ENCODE peak calls at places on chromosomes 7 and 10, in four cellular contexts. One of them, this sample, is unnamed.

GRCh38 chr10:75717126-75717916 is 285.9 kb downstream of the LRMDA start:
- DNase-seq in NCI-H1930: no peak
- DNase-seq in hippocampal formation: no peak
- DNase-seq in ureter: no peak
- DNase-seq in this sample: no peak

GRCh38 chr10:14184841-14185500 is 145.8 kb downstream of the FRMD4A start:
- DNase-seq in NCI-H1930: peak; percentile 14
- DNase-seq in hippocampal formation: no peak
- DNase-seq in ureter: peak; percentile 53
- DNase-seq in this sample: no peak

GRCh38 chr10:124640056-124640455 is 104.1 kb downstream of the FAM53B start:
- DNase-seq in NCI-H1930: no peak
- DNase-seq in hippocampal formation: no peak
- DNase-seq in ureter: no peak
- DNase-seq in this sample: no peak

GRCh38 chr10:131847241-131847783 is 53.5 kb upstream of the PPP2R2D start:
- DNase-seq in NCI-H1930: no peak
- DNase-seq in hippocampal formation: no peak
- DNase-seq in ureter: peak; percentile 39
- DNase-seq in this sample: no peak

GRCh38 chr7:16561943-16562342 is 35.3 kb downstream of the LRRC72 start:
- DNase-seq in NCI-H1930: no peak
- DNase-seq in hippocampal formation: no peak
- DNase-seq in ureter: no peak
- DNase-seq in this sample: no peak

GRCh38 chr10:59281861-59282260 is 80.5 kb downstream of the FAM13C start:
- DNase-seq in NCI-H1930: no peak
- DNase-seq in hippocampal formation: peak; percentile 68
- DNase-seq in ureter: no peak
- DNase-seq in this sample: no peak

GRCh38 chr10:4802711-4803487 is 23.1 kb upstream of the AKR1E2 start:
- DNase-seq in NCI-H1930: no peak
- DNase-seq in hippocampal formation: no peak
- DNase-seq in ureter: no peak
- DNase-seq in this sample: no peak

GRCh38 chr7:105376901-105377533 is 11.7 kb downstream of the SRPK2 start:
- DNase-seq in NCI-H1930: no peak
- DNase-seq in hippocampal formation: no peak
- DNase-seq in ureter: no peak
- DNase-seq in this sample: no peak

GRCh38 chr10:127402596-127403409 is 146.3 kb upstream of the NPS start:
- DNase-seq in NCI-H1930: no peak
- DNase-seq in hippocampal formation: no peak
- DNase-seq in ureter: no peak
- DNase-seq in this sample: no peak

GRCh38 chr10:17023386-17024298 is 106.0 kb downstream of the CUBN start:
- DNase-seq in NCI-H1930: no peak
- DNase-seq in hippocampal formation: no peak
- DNase-seq in ureter: peak; percentile 57
- DNase-seq in this sample: no peak

GRCh38 chr7:67817481-67817880 is 820.8 kb downstream of the TYW1 start:
- DNase-seq in NCI-H1930: no peak
- DNase-seq in hippocampal formation: no peak
- DNase-seq in ureter: no peak
- DNase-seq in this sample: no peak

GRCh38 chr10:107653832-107654287 is 489.4 kb upstream of the SORCS1 start:
- DNase-seq in NCI-H1930: no peak
- DNase-seq in hippocampal formation: peak; percentile 16
- DNase-seq in ureter: no peak
- DNase-seq in this sample: no peak

GRCh38 chr10:102713483-102713813 is 749 bp downstream of the ARL3 start:
- DNase-seq in NCI-H1930: no peak
- DNase-seq in hippocampal formation: no peak
- DNase-seq in ureter: no peak
- DNase-seq in this sample: no peak

GRCh38 chr10:48444861-48445841 is 138.7 kb downstream of the MAPK8 start:
- DNase-seq in NCI-H1930: no peak
- DNase-seq in hippocampal formation: no peak
- DNase-seq in ureter: peak; percentile 38
- DNase-seq in this sample: no peak

GRCh38 chr10:38007551-38007950 is 2.9 kb upstream of the ZNF33A start:
- DNase-seq in NCI-H1930: no peak
- DNase-seq in hippocampal formation: no peak
- DNase-seq in ureter: no peak
- DNase-seq in this sample: no peak

GRCh38 chr7:141409911-141410329 is 141.3 kb upstream of the AGK start:
- DNase-seq in NCI-H1930: no peak
- DNase-seq in hippocampal formation: no peak
- DNase-seq in ureter: no peak
- DNase-seq in this sample: no peak

GRCh38 chr7:132004528-132004927 is 448.1 kb upstream of the PODXL start:
- DNase-seq in NCI-H1930: peak; percentile 16
- DNase-seq in hippocampal formation: no peak
- DNase-seq in ureter: no peak
- DNase-seq in this sample: peak; percentile 23

GRCh38 chr10:77205135-77205534 is 432.5 kb downstream of the KCNMA1 start:
- DNase-seq in NCI-H1930: no peak
- DNase-seq in hippocampal formation: no peak
- DNase-seq in ureter: no peak
- DNase-seq in this sample: no peak

GRCh38 chr7:38034062-38034907 is 113.8 kb downstream of the EPDR1 start:
- DNase-seq in NCI-H1930: no peak
- DNase-seq in hippocampal formation: no peak
- DNase-seq in ureter: no peak
- DNase-seq in this sample: no peak

GRCh38 chr7:676246-676971 is 50.1 kb upstream of the DNAAF5 start:
- DNase-seq in NCI-H1930: no peak
- DNase-seq in hippocampal formation: no peak
- DNase-seq in ureter: no peak
- DNase-seq in this sample: peak; percentile 43

GRCh38 chr7:127000725-127001124 is 252.0 kb downstream of the GRM8 start:
- DNase-seq in NCI-H1930: no peak
- DNase-seq in hippocampal formation: no peak
- DNase-seq in ureter: no peak
- DNase-seq in this sample: no peak

GRCh38 chr10:114974625-114975421 is 36.8 kb downstream of the TRUB1 start:
- DNase-seq in NCI-H1930: no peak
- DNase-seq in hippocampal formation: no peak
- DNase-seq in ureter: no peak
- DNase-seq in this sample: no peak

GRCh38 chr7:20607216-20607615 is 8.3 kb upstream of the ABCB5 start:
- DNase-seq in NCI-H1930: no peak
- DNase-seq in hippocampal formation: no peak
- DNase-seq in ureter: no peak
- DNase-seq in this sample: no peak

GRCh38 chr10:129916506-129916995 is 47.5 kb downstream of the EBF3 start:
- DNase-seq in NCI-H1930: no peak
- DNase-seq in hippocampal formation: no peak
- DNase-seq in ureter: no peak
- DNase-seq in this sample: no peak

GRCh38 chr10:86611386-86611785 is 43.0 kb upstream of the OPN4 start:
- DNase-seq in NCI-H1930: no peak
- DNase-seq in hippocampal formation: no peak
- DNase-seq in ureter: no peak
- DNase-seq in this sample: no peak

GRCh38 chr7:518630-519428 is 817 bp downstream of the PDGFA start:
- DNase-seq in NCI-H1930: peak; percentile 57
- DNase-seq in hippocampal formation: peak; percentile 88
- DNase-seq in ureter: peak; percentile 85
- DNase-seq in this sample: peak; percentile 85

GRCh38 chr10:6228010-6228511 is 25.3 kb downstream of the PFKFB3 start:
- DNase-seq in NCI-H1930: no peak
- DNase-seq in hippocampal formation: no peak
- DNase-seq in ureter: no peak
- DNase-seq in this sample: peak; percentile 35

GRCh38 chr10:105950410-105950809 is 1214.1 kb downstream of the SORCS1 start:
- DNase-seq in NCI-H1930: peak; percentile 15
- DNase-seq in hippocampal formation: peak; percentile 73
- DNase-seq in ureter: no peak
- DNase-seq in this sample: no peak

GRCh38 chr10:14736600-14737081 is 38.1 kb downstream of the FAM107B start:
- DNase-seq in NCI-H1930: no peak
- DNase-seq in hippocampal formation: no peak
- DNase-seq in ureter: no peak
- DNase-seq in this sample: no peak

GRCh38 chr10:37681617-37681999 is 175.8 kb downstream of the ZNF248 start:
- DNase-seq in NCI-H1930: no peak
- DNase-seq in hippocampal formation: no peak
- DNase-seq in ureter: no peak
- DNase-seq in this sample: no peak

GRCh38 chr7:151674161-151674920 is 154.6 kb upstream of the RHEB start:
- DNase-seq in NCI-H1930: no peak
- DNase-seq in hippocampal formation: no peak
- DNase-seq in ureter: no peak
- DNase-seq in this sample: no peak

GRCh38 chr10:63166742-63167258 is 33.7 kb downstream of the NRBF2 start:
- DNase-seq in NCI-H1930: peak; percentile 15
- DNase-seq in hippocampal formation: peak; percentile 59
- DNase-seq in ureter: no peak
- DNase-seq in this sample: no peak

GRCh38 chr10:97050205-97050745 is 135.5 kb downstream of the SLIT1 start:
- DNase-seq in NCI-H1930: no peak
- DNase-seq in hippocampal formation: no peak
- DNase-seq in ureter: no peak
- DNase-seq in this sample: no peak

GRCh38 chr7:108436906-108437305 is 19.3 kb downstream of the NRCAM start:
- DNase-seq in NCI-H1930: no peak
- DNase-seq in hippocampal formation: no peak
- DNase-seq in ureter: no peak
- DNase-seq in this sample: no peak

GRCh38 chr7:6437251-6437650 is 10.5 kb downstream of the DAGLB start:
- DNase-seq in NCI-H1930: no peak
- DNase-seq in hippocampal formation: no peak
- DNase-seq in ureter: no peak
- DNase-seq in this sample: no peak

GRCh38 chr10:95353123-95353522 is 62.3 kb upstream of the PDLIM1 start:
- DNase-seq in NCI-H1930: no peak
- DNase-seq in hippocampal formation: no peak
- DNase-seq in ureter: no peak
- DNase-seq in this sample: no peak

GRCh38 chr7:54837761-54838539 is 78.9 kb upstream of the SEC61G start:
- DNase-seq in NCI-H1930: no peak
- DNase-seq in hippocampal formation: no peak
- DNase-seq in ureter: no peak
- DNase-seq in this sample: no peak

GRCh38 chr10:129888784-129889616 is 75.1 kb downstream of the EBF3 start:
- DNase-seq in NCI-H1930: no peak
- DNase-seq in hippocampal formation: no peak
- DNase-seq in ureter: peak; percentile 53
- DNase-seq in this sample: no peak

GRCh38 chr10:72145657-72146450 is 57.5 kb upstream of the SPOCK2 start:
- DNase-seq in NCI-H1930: no peak
- DNase-seq in hippocampal formation: no peak
- DNase-seq in ureter: no peak
- DNase-seq in this sample: no peak

This sample was measured in occipital lobe.